ENCODE peak calls at places on chromosomes 3 and 15, in five cellular contexts. H is Jurkat, Clone E6-1; A is nucleus accumbens; S is retinal pigment epithelial cell; K is endothelial cell of umbilical vein. I is an unnamed sample.

GRCh38 chr3:119681279-119681678 is 4.1 kb upstream of the COX17 start:
- DNase-seq in A (no peak), K (peak), S (no peak), H (peak), I (no peak)

GRCh38 chr3:188976407-188976806 is 195.4 kb upstream of the TPRG1 start:
- DNase-seq in A (no peak), K (no peak), S (no peak), H (no peak), I (no peak)

GRCh38 chr3:39388741-39389248 is 5.6 kb downstream of the SLC25A38 start:
- DNase-seq in A (no peak), S (no peak), K (no peak), H (no peak), I (no peak)

GRCh38 chr15:86002444-86002843 is 77.2 kb upstream of the AGBL1 start:
- DNase-seq in K (no peak), A (no peak), S (no peak), H (no peak), I (no peak)

GRCh38 chr15:34942363-34942762 is 27.2 kb downstream of the AQR start:
- DNase-seq in A (no peak), H (no peak), K (peak), S (no peak), I (no peak)

GRCh38 chr3:109241459-109241858 is 74.9 kb downstream of the DPPA2 start:
- DNase-seq in A (no peak), H (no peak), K (no peak), S (no peak), I (no peak)

GRCh38 chr15:82135645-82136044 is 89.8 kb upstream of the MEX3B start:
- DNase-seq in K (no peak), S (no peak), A (no peak), H (no peak), I (no peak)

GRCh38 chr3:117524890-117525289 is 815.3 kb downstream of the TUSC7 start:
- DNase-seq in S (peak), H (no peak), K (no peak), A (no peak), I (no peak)

GRCh38 chr3:172138792-172139507 is 99.6 kb downstream of the FNDC3B start:
- DNase-seq in S (no peak), K (peak), H (no peak), A (no peak), I (no peak)

GRCh38 chr3:153927107-153927506 is 194.1 kb upstream of the ARHGEF26 start:
- DNase-seq in S (peak), A (no peak), K (peak), H (no peak), I (no peak)

I was measured in effector CD8-positive, alpha-beta T cell.